ENCODE peak calls at places on chromosomes 3 and 15, in seven cellular contexts. One of them, this sample, is unnamed.
A peak's percentile ranks its signal among the peaks of the same experiment; 100 is the strongest.

GRCh38 chr15:64742385-64742784 is 33.0 kb downstream of the RBPMS2 start:
- DNase-seq in K562: no peak
- DNase-seq in SK-N-SH: no peak
- DNase-seq in HCT116: no peak
- DNase-seq in GM12878: no peak
- DNase-seq in HepG2: no peak
- DNase-seq in H1: no peak
- DNase-seq in this sample: no peak

GRCh38 chr3:129308636-129309035 is 30.0 kb downstream of the HMCES start:
- DNase-seq in K562: no peak
- DNase-seq in SK-N-SH: no peak
- DNase-seq in HCT116: no peak
- DNase-seq in GM12878: no peak
- DNase-seq in HepG2: peak; percentile 37
- DNase-seq in H1: no peak
- DNase-seq in this sample: no peak

GRCh38 chr3:10518506-10519150 is 13.2 kb upstream of the ATP2B2 start:
- DNase-seq in K562: no peak
- DNase-seq in SK-N-SH: no peak
- DNase-seq in HCT116: no peak
- DNase-seq in GM12878: no peak
- DNase-seq in HepG2: no peak
- DNase-seq in H1: no peak
- DNase-seq in this sample: no peak

GRCh38 chr15:36053746-36054145 is 507.8 kb upstream of the DPH6 start:
- DNase-seq in K562: no peak
- DNase-seq in SK-N-SH: no peak
- DNase-seq in HCT116: no peak
- DNase-seq in GM12878: no peak
- DNase-seq in HepG2: no peak
- DNase-seq in H1: no peak
- DNase-seq in this sample: no peak

GRCh38 chr3:149377408-149378111 is at the start of gene TM4SF1:
- DNase-seq in K562: no peak
- DNase-seq in SK-N-SH: no peak
- DNase-seq in HCT116: no peak
- DNase-seq in GM12878: no peak
- DNase-seq in HepG2: peak; percentile 97
- DNase-seq in H1: no peak
- DNase-seq in this sample: peak; percentile 75

GRCh38 chr3:159814161-159814560 is 174.5 kb upstream of the IL12A start:
- DNase-seq in K562: no peak
- DNase-seq in SK-N-SH: no peak
- DNase-seq in HCT116: no peak
- DNase-seq in GM12878: no peak
- DNase-seq in HepG2: no peak
- DNase-seq in H1: peak; percentile 31
- DNase-seq in this sample: peak; percentile 59

GRCh38 chr3:45737222-45737621 is 48.0 kb downstream of the SACM1L start:
- DNase-seq in K562: no peak
- DNase-seq in SK-N-SH: no peak
- DNase-seq in HCT116: no peak
- DNase-seq in GM12878: no peak
- DNase-seq in HepG2: no peak
- DNase-seq in H1: no peak
- DNase-seq in this sample: no peak

GRCh38 chr3:72376917-72377710 is 471.1 kb downstream of the SHQ1 start:
- DNase-seq in K562: no peak
- DNase-seq in SK-N-SH: no peak
- DNase-seq in HCT116: no peak
- DNase-seq in GM12878: no peak
- DNase-seq in HepG2: no peak
- DNase-seq in H1: no peak
- DNase-seq in this sample: no peak

GRCh38 chr15:89472785-89473256 is 23.6 kb downstream of the RHCG start:
- DNase-seq in K562: peak; percentile 76
- DNase-seq in SK-N-SH: peak; percentile 91
- DNase-seq in HCT116: peak; percentile 48
- DNase-seq in GM12878: no peak
- DNase-seq in HepG2: peak; percentile 56
- DNase-seq in H1: peak; percentile 79
- DNase-seq in this sample: peak; percentile 80

GRCh38 chr15:35533130-35534110 is 12.5 kb downstream of the DPH6 start:
- DNase-seq in K562: no peak
- DNase-seq in SK-N-SH: no peak
- DNase-seq in HCT116: no peak
- DNase-seq in GM12878: no peak
- DNase-seq in HepG2: no peak
- DNase-seq in H1: no peak
- DNase-seq in this sample: no peak

GRCh38 chr15:66851226-66852063 is 149.4 kb downstream of the SMAD6 start:
- DNase-seq in K562: peak; percentile 91
- DNase-seq in SK-N-SH: peak; percentile 89
- DNase-seq in HCT116: peak; percentile 59
- DNase-seq in GM12878: no peak
- DNase-seq in HepG2: peak; percentile 32
- DNase-seq in H1: peak; percentile 54
- DNase-seq in this sample: peak; percentile 86

GRCh38 chr3:69116897-69117296 is 5.5 kb downstream of the LMOD3 start:
- DNase-seq in K562: no peak
- DNase-seq in SK-N-SH: no peak
- DNase-seq in HCT116: peak; percentile 36
- DNase-seq in GM12878: no peak
- DNase-seq in HepG2: no peak
- DNase-seq in H1: no peak
- DNase-seq in this sample: no peak

GRCh38 chr3:169945313-169945712 is 21.3 kb upstream of the SEC62 start:
- DNase-seq in K562: peak; percentile 83
- DNase-seq in SK-N-SH: no peak
- DNase-seq in HCT116: no peak
- DNase-seq in GM12878: peak; percentile 85
- DNase-seq in HepG2: no peak
- DNase-seq in H1: no peak
- DNase-seq in this sample: no peak

GRCh38 chr3:114557791-114558190 is 264.0 kb downstream of the TIGIT start:
- DNase-seq in K562: no peak
- DNase-seq in SK-N-SH: no peak
- DNase-seq in HCT116: no peak
- DNase-seq in GM12878: no peak
- DNase-seq in HepG2: no peak
- DNase-seq in H1: no peak
- DNase-seq in this sample: no peak

GRCh38 chr3:187044206-187044605 is 95.1 kb downstream of the RPL39L start:
- DNase-seq in K562: no peak
- DNase-seq in SK-N-SH: no peak
- DNase-seq in HCT116: no peak
- DNase-seq in GM12878: no peak
- DNase-seq in HepG2: no peak
- DNase-seq in H1: no peak
- DNase-seq in this sample: no peak

GRCh38 chr3:17741621-17742091 is 775 bp downstream of the TBC1D5 start:
- DNase-seq in K562: no peak
- DNase-seq in SK-N-SH: peak; percentile 16
- DNase-seq in HCT116: no peak
- DNase-seq in GM12878: no peak
- DNase-seq in HepG2: peak; percentile 87
- DNase-seq in H1: no peak
- DNase-seq in this sample: no peak

DNA sequence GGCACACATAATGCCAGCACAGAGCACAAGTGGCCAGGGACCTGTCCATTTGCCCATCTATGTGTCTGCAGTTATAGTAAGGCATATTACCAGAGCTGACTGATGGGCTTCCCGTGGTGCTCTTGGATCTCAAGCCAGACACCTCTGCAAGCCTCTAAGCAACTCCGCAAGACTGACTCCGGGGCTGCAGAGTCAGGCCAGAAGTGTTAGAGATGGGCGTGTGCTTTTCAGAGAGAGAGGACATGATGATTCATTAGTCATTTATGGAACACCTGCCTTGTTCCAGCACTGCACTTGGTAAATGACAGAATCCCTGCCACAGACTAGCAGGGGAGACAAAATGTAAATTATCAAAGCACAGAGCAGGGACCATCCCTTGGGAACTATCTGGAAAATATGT is 559.0 kb downstream of the PDCD6IP start:
- DNase-seq in K562: no peak
- DNase-seq in SK-N-SH: no peak
- DNase-seq in HCT116: no peak
- DNase-seq in GM12878: no peak
- DNase-seq in HepG2: no peak
- DNase-seq in H1: no peak
- DNase-seq in this sample: no peak
- TF ChIP-seq JUND in K562: no peak
- TF ChIP-seq JUND in SK-N-SH: no peak
- TF ChIP-seq JUND in HCT116: no peak
- TF ChIP-seq JUND in GM12878: no peak
- TF ChIP-seq JUND in HepG2: no peak
- TF ChIP-seq JUND in H1: no peak
- TF ChIP-seq JUND in this sample: no peak

DNA sequence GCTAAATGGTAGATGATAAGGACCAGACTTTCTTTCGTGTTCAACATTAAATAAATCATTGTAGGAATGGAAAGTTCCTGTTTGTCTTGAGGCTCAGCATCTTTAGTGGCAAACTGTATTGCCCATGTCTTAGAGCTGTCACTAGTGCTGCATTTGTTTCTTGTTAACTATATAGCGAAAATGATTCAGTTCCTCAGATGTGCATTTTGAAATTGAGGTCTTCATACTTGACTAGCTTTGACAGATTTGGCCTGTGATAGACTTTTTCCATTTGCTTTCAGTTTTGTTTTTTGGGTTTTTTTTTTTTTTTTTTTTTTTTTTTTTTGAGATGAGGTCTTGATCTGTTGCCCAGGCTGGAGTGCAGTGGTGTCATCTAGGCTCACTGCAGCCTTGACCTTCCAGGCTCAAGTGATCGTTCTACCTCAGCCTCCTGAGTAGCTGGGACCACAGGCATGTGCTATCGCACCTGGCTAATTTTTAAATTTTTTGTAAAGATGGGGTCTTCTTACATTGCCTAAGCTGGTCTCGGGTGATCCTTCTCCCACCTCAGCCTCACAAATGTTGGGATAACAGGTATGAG is 9.5 kb upstream of the RPLP1 start:
- DNase-seq in K562: no peak
- DNase-seq in SK-N-SH: no peak
- DNase-seq in HCT116: no peak
- DNase-seq in GM12878: no peak
- DNase-seq in HepG2: no peak
- DNase-seq in H1: no peak
- DNase-seq in this sample: no peak
- TF ChIP-seq JUND in K562: no peak
- TF ChIP-seq JUND in SK-N-SH: no peak
- TF ChIP-seq JUND in HCT116: no peak
- TF ChIP-seq JUND in GM12878: no peak
- TF ChIP-seq JUND in HepG2: no peak
- TF ChIP-seq JUND in H1: no peak
- TF ChIP-seq JUND in this sample: no peak

GRCh38 chr3:157573281-157573680 is 70.1 kb upstream of the VEPH1 start:
- DNase-seq in K562: no peak
- DNase-seq in SK-N-SH: no peak
- DNase-seq in HCT116: no peak
- DNase-seq in GM12878: no peak
- DNase-seq in HepG2: no peak
- DNase-seq in H1: no peak
- DNase-seq in this sample: no peak

GRCh38 chr3:157574580-157574979 is 71.4 kb upstream of the VEPH1 start:
- DNase-seq in K562: no peak
- DNase-seq in SK-N-SH: no peak
- DNase-seq in HCT116: no peak
- DNase-seq in GM12878: no peak
- DNase-seq in HepG2: no peak
- DNase-seq in H1: no peak
- DNase-seq in this sample: no peak

GRCh38 chr3:157573780-157574378 is 70.7 kb upstream of the VEPH1 start:
- DNase-seq in K562: no peak
- DNase-seq in SK-N-SH: no peak
- DNase-seq in HCT116: no peak
- DNase-seq in GM12878: no peak
- DNase-seq in HepG2: no peak
- DNase-seq in H1: no peak
- DNase-seq in this sample: no peak

DNA sequence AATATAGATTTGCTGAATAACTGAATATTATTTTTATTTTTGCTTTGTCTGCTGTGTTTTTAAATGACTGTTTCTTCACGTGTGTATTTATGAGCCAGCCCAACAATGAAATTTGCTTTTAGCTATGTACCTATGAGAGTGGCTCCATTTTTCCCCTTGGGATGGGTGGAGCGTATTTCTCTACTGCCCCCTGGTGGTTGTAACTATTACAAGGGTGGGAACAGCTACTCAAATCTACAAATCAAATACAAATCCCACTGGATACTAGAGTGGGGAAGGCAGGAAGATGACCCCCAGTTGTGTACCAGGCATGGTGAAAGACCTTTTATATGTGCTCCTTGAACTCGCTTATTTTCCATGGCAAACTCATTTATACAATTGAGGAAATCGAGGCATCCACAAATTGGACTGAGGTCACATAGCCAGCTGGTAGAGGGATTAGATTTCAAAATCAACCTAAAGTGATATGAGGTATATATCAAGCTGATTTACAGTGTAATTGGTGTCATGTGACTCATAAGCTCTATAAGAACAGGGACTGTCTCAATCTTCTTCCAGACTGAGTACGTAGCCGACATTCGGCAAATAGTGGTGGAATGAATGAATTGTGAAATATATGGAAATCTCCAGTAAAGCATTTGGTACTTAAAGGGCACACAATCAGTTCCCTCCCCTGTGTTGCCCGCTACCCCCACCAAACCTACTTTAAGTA is 69.5 kb upstream of the VEPH1 start:
- DNase-seq in K562: peak; percentile 71
- DNase-seq in SK-N-SH: peak; percentile 55
- DNase-seq in HCT116: peak; percentile 50
- DNase-seq in GM12878: no peak
- DNase-seq in HepG2: peak; percentile 34
- DNase-seq in H1: no peak
- DNase-seq in this sample: peak; percentile 77
- TF ChIP-seq JUND in K562: no peak
- TF ChIP-seq JUND in SK-N-SH: no peak
- TF ChIP-seq JUND in HCT116: no peak
- TF ChIP-seq JUND in GM12878: no peak
- TF ChIP-seq JUND in HepG2: no peak
- TF ChIP-seq JUND in H1: no peak
- TF ChIP-seq JUND in this sample: no peak

GRCh38 chr3:134357914-134358811 is 16.1 kb downstream of the AMOTL2 start:
- DNase-seq in K562: no peak
- DNase-seq in SK-N-SH: peak; percentile 57
- DNase-seq in HCT116: peak; percentile 52
- DNase-seq in GM12878: no peak
- DNase-seq in HepG2: peak; percentile 87
- DNase-seq in H1: peak; percentile 60
- DNase-seq in this sample: no peak
- TF ChIP-seq JUND in K562: no peak
- TF ChIP-seq JUND in SK-N-SH: peak; percentile 62
- TF ChIP-seq JUND in HCT116: no peak
- TF ChIP-seq JUND in GM12878: no peak
- TF ChIP-seq JUND in HepG2: no peak
- TF ChIP-seq JUND in H1: no peak
- TF ChIP-seq JUND in this sample: peak; percentile 70

This sample was measured in T47D.